ENCODE peak calls at places on chromosomes 6 and 20, in five cellular contexts. W is NCI-H345, J is lower lobe of right lung, G is HTR-8/SVneo, D is GDM1. H is an unnamed sample.

GRCh38 chr20:13028001-13028400 is 19.2 kb downstream of the SPTLC3 start:
- DNase-seq in D (no peak), W (no peak), J (no peak), G (no peak), H (no peak)

GRCh38 chr20:40188319-40188718 is 500.7 kb downstream of the MAFB start:
- DNase-seq in J (no peak), D (no peak), W (no peak), G (no peak), H (no peak)

GRCh38 chr20:63082308-63082938 is 75.7 kb upstream of the BHLHE23 start:
- DNase-seq in J (peak; percentile 45), D (no peak), W (no peak), G (peak; percentile 86), H (no peak)

GRCh38 chr20:35918021-35918420 is 36.3 kb downstream of the SCAND1 start:
- DNase-seq in W (no peak), J (no peak), G (no peak), D (no peak), H (no peak)

GRCh38 chr6:169171951-169172350 is 81.7 kb downstream of the THBS2 start:
- DNase-seq in J (no peak), W (no peak), D (no peak), G (no peak), H (no peak)

GRCh38 chr6:41200901-41201783 is at the start of gene TREML2:
- DNase-seq in W (no peak), D (peak; percentile 76), G (no peak), J (peak; percentile 55), H (no peak)

GRCh38 chr20:4227085-4227821 is 211.9 kb upstream of the RNF24 start:
- DNase-seq in D (no peak), G (no peak), J (no peak), W (no peak), H (peak; percentile 20)

GRCh38 chr6:75211920-75212590 is 6.2 kb upstream of the COL12A1 start:
- DNase-seq in G (no peak), W (no peak), D (no peak), J (no peak), H (no peak)

GRCh38 chr6:61901748-61902147 is 384.3 kb downstream of the KHDRBS2 start:
- DNase-seq in G (no peak), D (no peak), W (no peak), J (no peak), H (no peak)

GRCh38 chr20:37226889-37227288 is 34.7 kb downstream of the GHRH start:
- DNase-seq in G (no peak), D (no peak), W (no peak), J (no peak), H (no peak)

H was measured in NCI-H748 treated with DMSO at 0.1 percent for 48 hours.